ENCODE peak calls at places on chromosome 4, in eight cellular contexts. One of them, this sample, is unnamed.

GRCh38 chr4:102295153-102295862 is 50.0 kb downstream of the SLC39A8 start:
- DNase-seq in tibial nerve: no peak
- DNase-seq in WERI-Rb-1: no peak
- DNase-seq in GM12864: no peak
- DNase-seq in neural progenitor cell: no peak
- DNase-seq in trophoblast cell: peak
- DNase-seq in tibial artery: no peak
- DNase-seq in GM23248: no peak
- DNase-seq in this sample: no peak

GRCh38 chr4:108749119-108749518 is 13.7 kb downstream of the ETNPPL start:
- DNase-seq in tibial nerve: no peak
- DNase-seq in WERI-Rb-1: no peak
- DNase-seq in GM12864: no peak
- DNase-seq in neural progenitor cell: no peak
- DNase-seq in trophoblast cell: no peak
- DNase-seq in tibial artery: no peak
- DNase-seq in GM23248: no peak
- DNase-seq in this sample: no peak

GRCh38 chr4:26285272-26285671 is 35.5 kb upstream of the RBPJ start:
- DNase-seq in tibial nerve: no peak
- DNase-seq in WERI-Rb-1: no peak
- DNase-seq in GM12864: no peak
- DNase-seq in neural progenitor cell: no peak
- DNase-seq in trophoblast cell: no peak
- DNase-seq in tibial artery: no peak
- DNase-seq in GM23248: no peak
- DNase-seq in this sample: no peak

GRCh38 chr4:2159931-2160330 is 82.0 kb downstream of the HAUS3 start:
- DNase-seq in tibial nerve: no peak
- DNase-seq in WERI-Rb-1: no peak
- DNase-seq in GM12864: no peak
- DNase-seq in neural progenitor cell: no peak
- DNase-seq in trophoblast cell: peak
- DNase-seq in tibial artery: no peak
- DNase-seq in GM23248: no peak
- DNase-seq in this sample: no peak

GRCh38 chr4:124564121-124564520 is 148.4 kb downstream of the ANKRD50 start:
- DNase-seq in tibial nerve: no peak
- DNase-seq in WERI-Rb-1: no peak
- DNase-seq in GM12864: no peak
- DNase-seq in neural progenitor cell: no peak
- DNase-seq in trophoblast cell: no peak
- DNase-seq in tibial artery: no peak
- DNase-seq in GM23248: no peak
- DNase-seq in this sample: no peak

GRCh38 chr4:186807131-186807530 is 83.5 kb upstream of the FAT1 start:
- DNase-seq in tibial nerve: no peak
- DNase-seq in WERI-Rb-1: no peak
- DNase-seq in GM12864: no peak
- DNase-seq in neural progenitor cell: no peak
- DNase-seq in trophoblast cell: no peak
- DNase-seq in tibial artery: no peak
- DNase-seq in GM23248: peak
- DNase-seq in this sample: no peak

GRCh38 chr4:153233761-153234371 is 29.6 kb downstream of the TRIM2 start:
- DNase-seq in tibial nerve: no peak
- DNase-seq in WERI-Rb-1: no peak
- DNase-seq in GM12864: no peak
- DNase-seq in neural progenitor cell: no peak
- DNase-seq in trophoblast cell: peak
- DNase-seq in tibial artery: no peak
- DNase-seq in GM23248: peak
- DNase-seq in this sample: peak

GRCh38 chr4:173450281-173450680 is 51.4 kb upstream of the SCRG1 start:
- DNase-seq in tibial nerve: no peak
- DNase-seq in WERI-Rb-1: no peak
- DNase-seq in GM12864: no peak
- DNase-seq in neural progenitor cell: no peak
- DNase-seq in trophoblast cell: peak
- DNase-seq in tibial artery: no peak
- DNase-seq in GM23248: peak
- DNase-seq in this sample: no peak

GRCh38 chr4:111697176-111697962 is 447.9 kb upstream of the FAM241A start:
- DNase-seq in tibial nerve: no peak
- DNase-seq in WERI-Rb-1: no peak
- DNase-seq in GM12864: no peak
- DNase-seq in neural progenitor cell: no peak
- DNase-seq in trophoblast cell: no peak
- DNase-seq in tibial artery: no peak
- DNase-seq in GM23248: no peak
- DNase-seq in this sample: no peak

GRCh38 chr4:138864961-138865720 is 150.4 kb upstream of the NOCT start:
- DNase-seq in tibial nerve: no peak
- DNase-seq in WERI-Rb-1: peak
- DNase-seq in GM12864: no peak
- DNase-seq in neural progenitor cell: no peak
- DNase-seq in trophoblast cell: no peak
- DNase-seq in tibial artery: no peak
- DNase-seq in GM23248: no peak
- DNase-seq in this sample: no peak

GRCh38 chr4:55445921-55446577 is 50.3 kb downstream of the TMEM165 start:
- DNase-seq in tibial nerve: no peak
- DNase-seq in WERI-Rb-1: no peak
- DNase-seq in GM12864: no peak
- DNase-seq in neural progenitor cell: no peak
- DNase-seq in trophoblast cell: peak
- DNase-seq in tibial artery: no peak
- DNase-seq in GM23248: peak
- DNase-seq in this sample: no peak

GRCh38 chr4:146338512-146338911 is 124.2 kb downstream of the REELD1 start:
- DNase-seq in tibial nerve: no peak
- DNase-seq in WERI-Rb-1: no peak
- DNase-seq in GM12864: no peak
- DNase-seq in neural progenitor cell: peak
- DNase-seq in trophoblast cell: no peak
- DNase-seq in tibial artery: no peak
- DNase-seq in GM23248: peak
- DNase-seq in this sample: no peak

GRCh38 chr4:99033956-99034355 is 38.4 kb downstream of the METAP1 start:
- DNase-seq in tibial nerve: no peak
- DNase-seq in WERI-Rb-1: no peak
- DNase-seq in GM12864: no peak
- DNase-seq in neural progenitor cell: no peak
- DNase-seq in trophoblast cell: peak
- DNase-seq in tibial artery: no peak
- DNase-seq in GM23248: no peak
- DNase-seq in this sample: no peak

GRCh38 chr4:138405934-138406567 is 163.9 kb upstream of the SLC7A11 start:
- DNase-seq in tibial nerve: no peak
- DNase-seq in WERI-Rb-1: no peak
- DNase-seq in GM12864: peak
- DNase-seq in neural progenitor cell: no peak
- DNase-seq in trophoblast cell: peak
- DNase-seq in tibial artery: no peak
- DNase-seq in GM23248: peak
- DNase-seq in this sample: no peak

GRCh38 chr4:67749286-67749685 is 4.9 kb downstream of the GNRHR start:
- DNase-seq in tibial nerve: no peak
- DNase-seq in WERI-Rb-1: no peak
- DNase-seq in GM12864: no peak
- DNase-seq in neural progenitor cell: no peak
- DNase-seq in trophoblast cell: no peak
- DNase-seq in tibial artery: no peak
- DNase-seq in GM23248: no peak
- DNase-seq in this sample: no peak

GRCh38 chr4:7808752-7809151 is 130.9 kb downstream of the AFAP1 start:
- DNase-seq in tibial nerve: no peak
- DNase-seq in WERI-Rb-1: no peak
- DNase-seq in GM12864: no peak
- DNase-seq in neural progenitor cell: no peak
- DNase-seq in trophoblast cell: peak
- DNase-seq in tibial artery: no peak
- DNase-seq in GM23248: peak
- DNase-seq in this sample: no peak

GRCh38 chr4:154559141-154559841 is 3.5 kb upstream of the FGB start:
- DNase-seq in tibial nerve: no peak
- DNase-seq in WERI-Rb-1: peak
- DNase-seq in GM12864: peak
- DNase-seq in neural progenitor cell: peak
- DNase-seq in trophoblast cell: peak
- DNase-seq in tibial artery: no peak
- DNase-seq in GM23248: peak
- DNase-seq in this sample: peak

GRCh38 chr4:72875138-72875537 is 194.4 kb downstream of the COX18 start:
- DNase-seq in tibial nerve: no peak
- DNase-seq in WERI-Rb-1: no peak
- DNase-seq in GM12864: no peak
- DNase-seq in neural progenitor cell: no peak
- DNase-seq in trophoblast cell: no peak
- DNase-seq in tibial artery: no peak
- DNase-seq in GM23248: no peak
- DNase-seq in this sample: no peak

GRCh38 chr4:23477905-23478304 is 411.9 kb downstream of the PPARGC1A start:
- DNase-seq in tibial nerve: no peak
- DNase-seq in WERI-Rb-1: no peak
- DNase-seq in GM12864: no peak
- DNase-seq in neural progenitor cell: no peak
- DNase-seq in trophoblast cell: peak
- DNase-seq in tibial artery: no peak
- DNase-seq in GM23248: no peak
- DNase-seq in this sample: no peak

GRCh38 chr4:152936446-152937279 is 540 bp downstream of the FHDC1 start:
- DNase-seq in tibial nerve: no peak
- DNase-seq in WERI-Rb-1: peak
- DNase-seq in GM12864: no peak
- DNase-seq in neural progenitor cell: peak
- DNase-seq in trophoblast cell: peak
- DNase-seq in tibial artery: no peak
- DNase-seq in GM23248: peak
- DNase-seq in this sample: peak

GRCh38 chr4:18113710-18114331 is 92.3 kb upstream of the LCORL start:
- DNase-seq in tibial nerve: no peak
- DNase-seq in WERI-Rb-1: no peak
- DNase-seq in GM12864: no peak
- DNase-seq in neural progenitor cell: no peak
- DNase-seq in trophoblast cell: no peak
- DNase-seq in tibial artery: no peak
- DNase-seq in GM23248: no peak
- DNase-seq in this sample: no peak

GRCh38 chr4:174496631-174497442 is 25.5 kb downstream of the HPGD start:
- DNase-seq in tibial nerve: no peak
- DNase-seq in WERI-Rb-1: no peak
- DNase-seq in GM12864: no peak
- DNase-seq in neural progenitor cell: no peak
- DNase-seq in trophoblast cell: peak
- DNase-seq in tibial artery: no peak
- DNase-seq in GM23248: no peak
- DNase-seq in this sample: peak

GRCh38 chr4:102632236-102632635 is 128.5 kb downstream of the MANBA start:
- DNase-seq in tibial nerve: no peak
- DNase-seq in WERI-Rb-1: no peak
- DNase-seq in GM12864: no peak
- DNase-seq in neural progenitor cell: no peak
- DNase-seq in trophoblast cell: no peak
- DNase-seq in tibial artery: no peak
- DNase-seq in GM23248: no peak
- DNase-seq in this sample: no peak

GRCh38 chr4:26827798-26828197 is 32.8 kb upstream of the STIM2 start:
- DNase-seq in tibial nerve: no peak
- DNase-seq in WERI-Rb-1: no peak
- DNase-seq in GM12864: no peak
- DNase-seq in neural progenitor cell: no peak
- DNase-seq in trophoblast cell: no peak
- DNase-seq in tibial artery: no peak
- DNase-seq in GM23248: no peak
- DNase-seq in this sample: no peak

GRCh38 chr4:68750555-68750954 is 65.2 kb upstream of the UGT2B10 start:
- DNase-seq in tibial nerve: no peak
- DNase-seq in WERI-Rb-1: no peak
- DNase-seq in GM12864: no peak
- DNase-seq in neural progenitor cell: no peak
- DNase-seq in trophoblast cell: no peak
- DNase-seq in tibial artery: no peak
- DNase-seq in GM23248: no peak
- DNase-seq in this sample: no peak
- H3K4me3 ChIP-seq in tibial nerve: no peak
- H3K4me3 ChIP-seq in WERI-Rb-1: no peak
- H3K4me3 ChIP-seq in GM12864: no peak
- H3K4me3 ChIP-seq in neural progenitor cell: no peak
- H3K4me3 ChIP-seq in trophoblast cell: no peak
- H3K4me3 ChIP-seq in tibial artery: no peak
- H3K4me3 ChIP-seq in GM23248: no peak
- H3K4me3 ChIP-seq in this sample: no peak

DNA sequence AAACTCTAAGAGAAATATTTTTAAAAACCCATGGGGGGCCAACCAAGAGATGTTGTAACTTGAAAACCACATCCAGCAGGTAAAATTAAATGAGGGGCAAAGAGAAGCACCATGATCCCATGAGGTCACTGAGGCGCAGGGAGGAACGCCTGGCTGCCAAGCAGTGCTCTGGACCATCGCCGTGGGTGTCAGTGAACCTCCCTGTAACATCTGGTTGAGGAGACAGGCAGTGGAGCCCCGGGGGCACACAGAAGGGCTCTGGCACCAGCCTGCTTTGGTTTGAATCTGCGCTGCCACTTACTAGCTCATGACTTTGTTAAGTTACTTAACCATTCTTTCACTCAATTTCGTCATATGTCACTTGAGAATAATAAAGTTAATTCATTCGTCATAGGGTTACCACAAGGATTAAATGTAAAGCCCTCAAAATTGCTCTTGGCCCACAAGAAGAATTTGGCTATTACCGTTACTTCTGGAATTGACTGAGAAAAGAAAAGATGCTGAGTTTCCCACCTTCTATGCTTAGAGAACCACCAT is 41.6 kb upstream of the SLC25A4 start:
- DNase-seq in tibial nerve: no peak
- DNase-seq in WERI-Rb-1: no peak
- DNase-seq in GM12864: no peak
- DNase-seq in neural progenitor cell: no peak
- DNase-seq in trophoblast cell: no peak
- DNase-seq in tibial artery: no peak
- DNase-seq in GM23248: no peak
- DNase-seq in this sample: no peak
- H3K4me3 ChIP-seq in tibial nerve: no peak
- H3K4me3 ChIP-seq in WERI-Rb-1: no peak
- H3K4me3 ChIP-seq in GM12864: no peak
- H3K4me3 ChIP-seq in neural progenitor cell: no peak
- H3K4me3 ChIP-seq in trophoblast cell: no peak
- H3K4me3 ChIP-seq in tibial artery: no peak
- H3K4me3 ChIP-seq in GM23248: no peak
- H3K4me3 ChIP-seq in this sample: no peak

GRCh38 chr4:166377578-166377977 is 504.5 kb downstream of the TLL1 start:
- DNase-seq in tibial nerve: no peak
- DNase-seq in WERI-Rb-1: no peak
- DNase-seq in GM12864: no peak
- DNase-seq in neural progenitor cell: no peak
- DNase-seq in trophoblast cell: no peak
- DNase-seq in tibial artery: no peak
- DNase-seq in GM23248: no peak
- DNase-seq in this sample: no peak
- H3K4me3 ChIP-seq in tibial nerve: no peak
- H3K4me3 ChIP-seq in WERI-Rb-1: no peak
- H3K4me3 ChIP-seq in GM12864: no peak
- H3K4me3 ChIP-seq in neural progenitor cell: no peak
- H3K4me3 ChIP-seq in trophoblast cell: no peak
- H3K4me3 ChIP-seq in tibial artery: no peak
- H3K4me3 ChIP-seq in GM23248: no peak
- H3K4me3 ChIP-seq in this sample: no peak

GRCh38 chr4:123506311-123506685 is 109.7 kb downstream of the SPRY1 start:
- DNase-seq in tibial nerve: no peak
- DNase-seq in WERI-Rb-1: peak
- DNase-seq in GM12864: no peak
- DNase-seq in neural progenitor cell: no peak
- DNase-seq in trophoblast cell: no peak
- DNase-seq in tibial artery: no peak
- DNase-seq in GM23248: no peak
- DNase-seq in this sample: no peak
- H3K4me3 ChIP-seq in tibial nerve: peak
- H3K4me3 ChIP-seq in WERI-Rb-1: peak
- H3K4me3 ChIP-seq in GM12864: no peak
- H3K4me3 ChIP-seq in neural progenitor cell: peak
- H3K4me3 ChIP-seq in trophoblast cell: no peak
- H3K4me3 ChIP-seq in tibial artery: peak
- H3K4me3 ChIP-seq in GM23248: peak
- H3K4me3 ChIP-seq in this sample: peak

This sample was measured in hepatocyte.